ENCODE peak calls at places on chromosomes 4 and X, in seven cellular contexts. P, A, J, N, Y, R and D are unnamed samples.

GRCh38 chr4:13998850-13999249 is 371.3 kb upstream of the BOD1L1 start:
- DNase-seq in P (no peak), A (peak; percentile 18), J (no peak), N (no peak), Y (no peak), R (no peak), D (no peak)

GRCh38 chrX:132631579-132632232 is 142.9 kb upstream of the MBNL3 start:
- DNase-seq in P (peak; percentile 5), A (peak; percentile 31), J (no peak), N (no peak), Y (no peak), R (no peak), D (no peak)

GRCh38 chr4:44447563-44448504 is 775 bp downstream of the KCTD8 start:
- DNase-seq in P (peak; percentile 27), A (no peak), J (no peak), N (peak; percentile 59), Y (peak; percentile 70), R (peak; percentile 81), D (no peak)

GRCh38 chr4:158938462-158939044 is 164.3 kb upstream of the RAPGEF2 start:
- DNase-seq in P (no peak), A (no peak), J (no peak), N (no peak), Y (no peak), R (no peak), D (no peak)

GRCh38 chr4:78310056-78310731 is 241.4 kb upstream of the ANXA3 start:
- DNase-seq in P (peak; percentile 57), A (no peak), J (no peak), N (no peak), Y (no peak), R (no peak), D (no peak)

GRCh38 chrX:9871871-9872270 is 85.6 kb downstream of the SHROOM2 start:
- DNase-seq in P (no peak), A (no peak), J (no peak), N (no peak), Y (no peak), R (no peak), D (no peak)

GRCh38 chr4:179398414-179398813 is 1956.2 kb upstream of the AGA start:
- DNase-seq in P (no peak), A (no peak), J (no peak), N (no peak), Y (no peak), R (no peak), D (no peak)

GRCh38 chr4:67566335-67566734 is 7.8 kb downstream of the STAP1 start:
- DNase-seq in P (no peak), A (no peak), J (no peak), N (no peak), Y (no peak), R (no peak), D (no peak)

GRCh38 chr4:101556845-101557244 is 209.5 kb upstream of the PPP3CA start:
- DNase-seq in P (no peak), A (no peak), J (no peak), N (no peak), Y (no peak), R (no peak), D (no peak)

GRCh38 chrX:139907078-139907477 is 25.8 kb downstream of the ATP11C start:
- DNase-seq in P (no peak), A (no peak), J (no peak), N (no peak), Y (no peak), R (no peak), D (no peak)
- H3K4me1 ChIP-seq in P (no peaks in the 10 kb centered on the region), A (no peaks in the 10 kb centered on the region), J (no peaks in the 10 kb centered on the region), N (no peaks in the 10 kb centered on the region), Y (no peaks in the 10 kb centered on the region), R (no peaks in the 10 kb centered on the region), D (no peaks in the 10 kb centered on the region)

DNA sequence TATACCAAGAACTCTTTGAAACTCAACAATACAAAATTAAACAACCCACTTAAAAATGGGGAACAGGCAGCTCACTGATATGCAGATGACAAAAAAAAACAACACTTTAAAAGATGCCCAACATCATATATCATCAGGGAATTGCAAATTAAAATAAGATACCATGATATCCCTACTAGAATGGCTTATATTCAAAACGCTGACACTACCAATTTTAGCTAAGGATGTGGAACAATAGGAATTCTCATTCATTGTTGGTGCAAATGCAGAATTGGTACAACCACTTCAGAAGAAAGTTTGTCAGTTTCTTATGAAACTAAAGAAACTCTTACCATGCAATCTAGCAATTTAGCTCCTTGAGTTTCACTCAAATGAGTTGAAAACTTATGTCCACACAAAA is 259.0 kb upstream of the HS3ST1 start:
- DNase-seq in P (no peak), A (no peak), J (no peak), N (no peak), Y (no peak), R (no peak), D (no peak)
- TF ChIP-seq POLR2AphosphoS5 in P (no peak), A (no peak), J (no peak), N (no peak), Y (no peak), R (no peak), D (no peak)

GRCh38 chr4:128635141-128635911 is 174.2 kb upstream of the JADE1 start:
- DNase-seq in P (no peak), A (peak; percentile 15), J (peak; percentile 50), N (no peak), Y (peak; percentile 97), R (peak; percentile 90), D (no peak)
- TF ChIP-seq EP300 in P (no peak), A (no peak), J (no peak), N (no peak), Y (peak; percentile 92), R (no peak), D (no peak)

GRCh38 chr4:161448550-161449180 is 715.1 kb downstream of the FSTL5 start:
- DNase-seq in P (no peak), A (no peak), J (no peak), N (no peak), Y (no peak), R (no peak), D (no peak)
- H3K4me1 ChIP-seq in P (no peaks in the 10 kb centered on the region), A (no peaks in the 10 kb centered on the region), J (no peaks in the 10 kb centered on the region), N (no peaks in the 10 kb centered on the region), Y (no peaks in the 10 kb centered on the region), R (no peaks in the 10 kb centered on the region), D (no peaks in the 10 kb centered on the region)

GRCh38 chr4:38665846-38666490 is 2.0 kb downstream of the KLF3 start:
- DNase-seq in P (no peak), A (no peak), J (no peak), N (no peak), Y (no peak), R (no peak), D (no peak)

GRCh38 chr4:38664704-38665401 is 854 bp downstream of the KLF3 start:
- DNase-seq in P (peak; percentile 78), A (peak; percentile 52), J (peak; percentile 72), N (peak; percentile 86), Y (peak; percentile 69), R (peak; percentile 91), D (no peak)

GRCh38 chr4:38661371-38661770 is 2.6 kb upstream of the KLF3 start:
- DNase-seq in P (no peak), A (no peak), J (no peak), N (no peak), Y (no peak), R (no peak), D (peak; percentile 60)

GRCh38 chr4:38663021-38663800 is 788 bp upstream of the KLF3 start:
- DNase-seq in P (no peak), A (no peak), J (no peak), N (peak; percentile 86), Y (peak; percentile 34), R (no peak), D (peak; percentile 95)

GRCh38 chr4:38663801-38664703 is at the start of gene KLF3:
- DNase-seq in P (peak; percentile 94), A (peak; percentile 73), J (peak; percentile 96), N (peak; percentile 96), Y (peak; percentile 96), R (peak; percentile 99), D (peak; percentile 98)
- TF ChIP-seq POLR2AphosphoS5 in P (peak; percentile 60), A (peak; percentile 57), J (peak; percentile 88), N (peak; percentile 56), Y (peak; percentile 95), R (peak; percentile 75), D (peak; percentile 75)